ENCODE peak calls at places on chromosomes 4 and X, in six cellular contexts. G, N, Y, W, O and Q are unnamed samples.

GRCh38 chr4:139084425-139085093 is 69.0 kb downstream of the NOCT start:
- DNase-seq in O (no peak), G (no peak), Y (no peak), W (no peak), N (no peak), Q (no peak)

GRCh38 chrX:51825432-51825831 is 68.0 kb upstream of the MAGED1 start:
- DNase-seq in N (no peak), O (no peak), W (no peak), G (no peak), Y (no peak), Q (no peak)

GRCh38 chrX:30309139-30309571 is at the start of gene NR0B1:
- DNase-seq in N (no peak), G (no peak), O (no peak), Y (no peak), W (peak; percentile 3), Q (no peak)

GRCh38 chr4:31236635-31237173 is 516.5 kb downstream of the PCDH7 start:
- DNase-seq in Y (no peak), W (no peak), N (no peak), G (no peak), O (no peak), Q (no peak)

GRCh38 chr4:16505726-16506125 is 279.5 kb upstream of the TAPT1 start:
- DNase-seq in G (no peak), W (no peak), O (no peak), N (no peak), Y (no peak), Q (no peak)

GRCh38 chr4:83858121-83858520 is 322.2 kb downstream of the GPAT3 start:
- DNase-seq in Y (no peak), G (no peak), W (no peak), O (no peak), N (no peak), Q (no peak)

GRCh38 chr4:168511780-168512467 is 15.1 kb downstream of the PALLD start:
- DNase-seq in O (no peak), G (no peak), N (no peak), Y (no peak), W (no peak), Q (no peak)

GRCh38 chrX:103776586-103776985 is at the start of gene PLP1:
- DNase-seq in O (no peak), N (no peak), Y (peak; percentile 57), G (no peak), W (no peak), Q (no peak)

GRCh38 chr4:54063224-54063623 is 1.2 kb downstream of the CHIC2 start:
- DNase-seq in G (no peak), W (no peak), Y (no peak), N (no peak), O (no peak), Q (no peak)

GRCh38 chr4:97457253-97457652 is 686.0 kb downstream of the STPG2 start:
- DNase-seq in N (no peak), O (no peak), Y (no peak), G (no peak), W (no peak), Q (no peak)

GRCh38 chrX:121260568-121261240 is 213.3 kb downstream of the GLUD2 start:
- DNase-seq in N (no peak), W (no peak), G (no peak), Y (no peak), O (no peak), Q (no peak)

GRCh38 chr4:89298788-89299152 is 8.8 kb downstream of the GPRIN3 start:
- DNase-seq in Y (no peak), N (peak; percentile 23), O (no peak), W (no peak), G (no peak), Q (no peak)

GRCh38 chrX:38890963-38891362 is 89.7 kb downstream of the MID1IP1 start:
- DNase-seq in N (no peak), W (no peak), Y (no peak), O (no peak), G (no peak), Q (no peak)

GRCh38 chrX:154714925-154715324 is 36.0 kb downstream of the GAB3 start:
- DNase-seq in Y (no peak), G (no peak), N (peak; percentile 32), W (peak; percentile 4), O (no peak), Q (no peak)

GRCh38 chr4:87868482-87868881 is 35.7 kb downstream of the MEPE start:
- DNase-seq in W (no peak), G (no peak), O (no peak), Y (no peak), N (no peak), Q (no peak)

GRCh38 chrX:71128166-71128833 is 9.9 kb downstream of the MED12 start:
- DNase-seq in Y (no peak), N (no peak), O (no peak), W (no peak), G (no peak), Q (no peak)

GRCh38 chr4:80266902-80267380 is 477 bp downstream of the FGF5 start:
- DNase-seq in Y (no peak), G (no peak), W (no peak), N (peak; percentile 19), O (no peak), Q (no peak)

GRCh38 chr4:183919173-183919572 is 14.1 kb downstream of the STOX2 start:
- DNase-seq in W (no peak), O (no peak), N (no peak), Y (no peak), G (no peak), Q (peak; percentile 66)

GRCh38 chrX:131816551-131817136 is 206.5 kb upstream of the STK26 start:
- DNase-seq in O (no peak), G (peak; percentile 84), Y (peak; percentile 79), N (no peak), W (peak; percentile 12), Q (no peak)